ENCODE peak calls at places on chromosomes 2 and 18, in nine cellular contexts. One of them, this sample, is unnamed.

GRCh38 chr18:79987566-79987965 is 797 bp downstream of the TXNL4A start:
- DNase-seq in kidney epithelial cell: no peak
- DNase-seq in fibroblast of mammary gland: peak
- DNase-seq in foreskin fibroblast: no peak
- DNase-seq in AG04449: no peak
- DNase-seq in AG10803: peak
- DNase-seq in heart left ventricle: no peak
- DNase-seq in dorsolateral prefrontal cortex: no peak
- DNase-seq in Peyer's patch: no peak
- DNase-seq in this sample: peak

GRCh38 chr2:134287323-134287722 is 33.5 kb downstream of the MGAT5 start:
- DNase-seq in kidney epithelial cell: no peak
- DNase-seq in fibroblast of mammary gland: no peak
- DNase-seq in foreskin fibroblast: no peak
- DNase-seq in AG04449: no peak
- DNase-seq in AG10803: no peak
- DNase-seq in heart left ventricle: no peak
- DNase-seq in dorsolateral prefrontal cortex: no peak
- DNase-seq in Peyer's patch: no peak
- DNase-seq in this sample: no peak

GRCh38 chr2:207530160-207531023 is 630 bp downstream of the CREB1 start:
- DNase-seq in kidney epithelial cell: no peak
- DNase-seq in fibroblast of mammary gland: peak
- DNase-seq in foreskin fibroblast: no peak
- DNase-seq in AG04449: no peak
- DNase-seq in AG10803: peak
- DNase-seq in heart left ventricle: peak
- DNase-seq in dorsolateral prefrontal cortex: no peak
- DNase-seq in Peyer's patch: peak
- DNase-seq in this sample: peak

GRCh38 chr18:31278609-31279071 is 39.3 kb upstream of the DSG1 start:
- DNase-seq in kidney epithelial cell: no peak
- DNase-seq in fibroblast of mammary gland: no peak
- DNase-seq in foreskin fibroblast: no peak
- DNase-seq in AG04449: no peak
- DNase-seq in AG10803: no peak
- DNase-seq in heart left ventricle: no peak
- DNase-seq in dorsolateral prefrontal cortex: no peak
- DNase-seq in Peyer's patch: peak
- DNase-seq in this sample: no peak

GRCh38 chr2:15076668-15077067 is 444.2 kb downstream of the LRATD1 start:
- DNase-seq in kidney epithelial cell: no peak
- DNase-seq in fibroblast of mammary gland: no peak
- DNase-seq in foreskin fibroblast: no peak
- DNase-seq in AG04449: no peak
- DNase-seq in AG10803: no peak
- DNase-seq in heart left ventricle: no peak
- DNase-seq in dorsolateral prefrontal cortex: no peak
- DNase-seq in Peyer's patch: no peak
- DNase-seq in this sample: no peak

GRCh38 chr2:161556440-161556839 is 67.8 kb upstream of the SLC4A10 start:
- DNase-seq in kidney epithelial cell: no peak
- DNase-seq in fibroblast of mammary gland: peak
- DNase-seq in foreskin fibroblast: no peak
- DNase-seq in AG04449: no peak
- DNase-seq in AG10803: no peak
- DNase-seq in heart left ventricle: no peak
- DNase-seq in dorsolateral prefrontal cortex: no peak
- DNase-seq in Peyer's patch: no peak
- DNase-seq in this sample: peak

GRCh38 chr2:138439733-138440132 is 61.8 kb upstream of the SPOPL start:
- DNase-seq in kidney epithelial cell: no peak
- DNase-seq in fibroblast of mammary gland: no peak
- DNase-seq in foreskin fibroblast: no peak
- DNase-seq in AG04449: no peak
- DNase-seq in AG10803: no peak
- DNase-seq in heart left ventricle: no peak
- DNase-seq in dorsolateral prefrontal cortex: no peak
- DNase-seq in Peyer's patch: no peak
- DNase-seq in this sample: no peak

GRCh38 chr2:7392076-7392787 is 475.0 kb downstream of the RNF144A start:
- DNase-seq in kidney epithelial cell: no peak
- DNase-seq in fibroblast of mammary gland: peak
- DNase-seq in foreskin fibroblast: no peak
- DNase-seq in AG04449: no peak
- DNase-seq in AG10803: peak
- DNase-seq in heart left ventricle: no peak
- DNase-seq in dorsolateral prefrontal cortex: no peak
- DNase-seq in Peyer's patch: no peak
- DNase-seq in this sample: no peak

GRCh38 chr2:107380912-107381311 is 445.8 kb upstream of the RGPD4 start:
- DNase-seq in kidney epithelial cell: no peak
- DNase-seq in fibroblast of mammary gland: no peak
- DNase-seq in foreskin fibroblast: no peak
- DNase-seq in AG04449: no peak
- DNase-seq in AG10803: no peak
- DNase-seq in heart left ventricle: no peak
- DNase-seq in dorsolateral prefrontal cortex: no peak
- DNase-seq in Peyer's patch: no peak
- DNase-seq in this sample: no peak

GRCh38 chr18:13438507-13439056 is 220.0 kb downstream of the LDLRAD4 start:
- DNase-seq in kidney epithelial cell: no peak
- DNase-seq in fibroblast of mammary gland: no peak
- DNase-seq in foreskin fibroblast: no peak
- DNase-seq in AG04449: no peak
- DNase-seq in AG10803: no peak
- DNase-seq in heart left ventricle: no peak
- DNase-seq in dorsolateral prefrontal cortex: no peak
- DNase-seq in Peyer's patch: no peak
- DNase-seq in this sample: no peak
- TF ChIP-seq CTCF in kidney epithelial cell: no peak
- TF ChIP-seq CTCF in fibroblast of mammary gland: no peak
- TF ChIP-seq CTCF in foreskin fibroblast: no peak
- TF ChIP-seq CTCF in AG04449: no peak
- TF ChIP-seq CTCF in AG10803: no peak
- TF ChIP-seq CTCF in heart left ventricle: no peak
- TF ChIP-seq CTCF in dorsolateral prefrontal cortex: no peak
- TF ChIP-seq CTCF in Peyer's patch: no peak
- TF ChIP-seq CTCF in this sample: no peak

GRCh38 chr2:36356990-36357505 is 1.5 kb downstream of the CRIM1 start:
- DNase-seq in kidney epithelial cell: no peak
- DNase-seq in fibroblast of mammary gland: peak
- DNase-seq in foreskin fibroblast: no peak
- DNase-seq in AG04449: no peak
- DNase-seq in AG10803: no peak
- DNase-seq in heart left ventricle: peak
- DNase-seq in dorsolateral prefrontal cortex: no peak
- DNase-seq in Peyer's patch: peak
- DNase-seq in this sample: no peak
- H3K4me3 ChIP-seq in kidney epithelial cell: peak
- H3K4me3 ChIP-seq in fibroblast of mammary gland: peak
- H3K4me3 ChIP-seq in foreskin fibroblast: peak
- H3K4me3 ChIP-seq in AG04449: peak
- H3K4me3 ChIP-seq in AG10803: peak
- H3K4me3 ChIP-seq in heart left ventricle: peak
- H3K4me3 ChIP-seq in dorsolateral prefrontal cortex: peak
- H3K4me3 ChIP-seq in Peyer's patch: peak
- H3K4me3 ChIP-seq in this sample: peak

DNA sequence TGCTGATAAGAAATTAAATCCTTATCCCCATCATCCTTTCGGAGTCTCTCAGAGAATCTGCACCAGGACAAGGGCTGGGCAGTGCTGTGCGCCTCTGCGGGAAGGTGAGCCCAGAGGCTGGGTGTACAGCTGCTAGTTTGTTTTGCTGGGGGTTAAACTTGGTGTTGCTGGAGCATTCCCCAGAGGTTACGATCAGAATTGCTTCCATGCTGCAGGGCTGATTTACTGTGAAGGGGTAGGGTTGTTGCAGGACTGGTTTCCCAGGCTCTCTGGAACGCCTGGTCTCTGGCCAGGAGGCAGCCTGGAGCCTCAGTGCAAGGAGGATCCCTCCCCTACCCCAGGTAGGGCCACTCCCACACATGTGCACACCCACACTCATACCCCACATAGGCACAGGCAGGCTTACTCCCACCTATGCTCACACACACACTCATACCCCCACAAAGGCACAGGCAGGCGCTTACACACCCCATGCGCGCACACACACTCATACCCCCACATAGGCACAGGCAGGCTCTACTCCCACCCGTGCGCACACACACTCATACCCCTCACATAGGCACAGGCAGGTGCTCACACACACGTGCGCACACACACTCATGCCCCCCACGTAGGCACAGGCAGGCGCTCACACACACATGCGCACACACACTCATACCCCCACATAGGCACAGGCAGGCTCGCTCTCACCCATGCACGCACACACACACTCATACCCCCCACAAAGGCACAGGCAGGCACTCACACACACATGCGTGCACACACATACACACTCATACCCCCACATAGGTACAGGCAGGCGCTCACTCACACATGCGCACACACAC is 11.3 kb downstream of the CNNM4 start:
- DNase-seq in kidney epithelial cell: no peak
- DNase-seq in fibroblast of mammary gland: no peak
- DNase-seq in foreskin fibroblast: no peak
- DNase-seq in AG04449: no peak
- DNase-seq in AG10803: no peak
- DNase-seq in heart left ventricle: no peak
- DNase-seq in dorsolateral prefrontal cortex: no peak
- DNase-seq in Peyer's patch: no peak
- DNase-seq in this sample: no peak
- TF ChIP-seq CTCF in kidney epithelial cell: no peak
- TF ChIP-seq CTCF in fibroblast of mammary gland: no peak
- TF ChIP-seq CTCF in foreskin fibroblast: no peak
- TF ChIP-seq CTCF in AG04449: no peak
- TF ChIP-seq CTCF in AG10803: no peak
- TF ChIP-seq CTCF in heart left ventricle: no peak
- TF ChIP-seq CTCF in dorsolateral prefrontal cortex: no peak
- TF ChIP-seq CTCF in Peyer's patch: peak
- TF ChIP-seq CTCF in this sample: no peak

DNA sequence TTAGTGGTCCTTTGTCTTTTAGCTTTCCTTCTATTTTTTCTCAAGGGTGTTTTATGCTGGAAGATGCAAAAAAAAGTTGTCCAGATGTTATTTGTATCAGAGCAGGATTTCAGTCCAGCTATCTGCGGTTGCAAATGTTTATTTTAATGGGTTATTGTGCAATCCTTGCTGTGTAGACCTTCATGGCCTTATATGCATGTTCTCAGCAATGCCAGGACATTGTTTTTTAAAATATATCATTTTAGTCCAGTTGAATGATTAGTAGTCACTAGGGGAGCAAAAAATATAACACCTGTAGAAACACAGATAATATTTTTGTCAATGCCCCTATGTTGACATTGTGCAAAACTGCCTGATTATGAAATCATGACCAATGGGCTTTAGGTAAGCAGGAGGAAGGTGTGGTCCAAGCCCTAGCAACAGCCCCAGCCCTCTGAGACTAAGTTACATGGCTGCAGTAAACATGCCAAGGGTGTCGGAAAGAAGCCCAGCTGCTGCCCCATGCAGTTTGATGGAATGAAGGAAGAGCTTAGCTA is 638.2 kb upstream of the ZEB2 start:
- DNase-seq in kidney epithelial cell: peak
- DNase-seq in fibroblast of mammary gland: peak
- DNase-seq in foreskin fibroblast: peak
- DNase-seq in AG04449: peak
- DNase-seq in AG10803: peak
- DNase-seq in heart left ventricle: peak
- DNase-seq in dorsolateral prefrontal cortex: no peak
- DNase-seq in Peyer's patch: peak
- DNase-seq in this sample: peak
- H3K4me3 ChIP-seq in kidney epithelial cell: no peak
- H3K4me3 ChIP-seq in fibroblast of mammary gland: no peak
- H3K4me3 ChIP-seq in foreskin fibroblast: no peak
- H3K4me3 ChIP-seq in AG04449: no peak
- H3K4me3 ChIP-seq in AG10803: no peak
- H3K4me3 ChIP-seq in heart left ventricle: no peak
- H3K4me3 ChIP-seq in dorsolateral prefrontal cortex: no peak
- H3K4me3 ChIP-seq in Peyer's patch: no peak
- H3K4me3 ChIP-seq in this sample: no peak

GRCh38 chr18:63676927-63677326 is 15.2 kb upstream of the SERPINB3 start:
- DNase-seq in kidney epithelial cell: no peak
- DNase-seq in fibroblast of mammary gland: no peak
- DNase-seq in foreskin fibroblast: no peak
- DNase-seq in AG04449: no peak
- DNase-seq in AG10803: no peak
- DNase-seq in heart left ventricle: no peak
- DNase-seq in dorsolateral prefrontal cortex: no peak
- DNase-seq in Peyer's patch: no peak
- DNase-seq in this sample: no peak

GRCh38 chr18:63677490-63678225 is 16.0 kb upstream of the SERPINB3 start:
- DNase-seq in kidney epithelial cell: no peak
- DNase-seq in fibroblast of mammary gland: peak
- DNase-seq in foreskin fibroblast: no peak
- DNase-seq in AG04449: no peak
- DNase-seq in AG10803: peak
- DNase-seq in heart left ventricle: no peak
- DNase-seq in dorsolateral prefrontal cortex: no peak
- DNase-seq in Peyer's patch: no peak
- DNase-seq in this sample: peak

GRCh38 chr18:63679820-63680606 is 18.3 kb upstream of the SERPINB3 start:
- DNase-seq in kidney epithelial cell: no peak
- DNase-seq in fibroblast of mammary gland: peak
- DNase-seq in foreskin fibroblast: no peak
- DNase-seq in AG04449: no peak
- DNase-seq in AG10803: no peak
- DNase-seq in heart left ventricle: no peak
- DNase-seq in dorsolateral prefrontal cortex: no peak
- DNase-seq in Peyer's patch: no peak
- DNase-seq in this sample: no peak

GRCh38 chr18:63681449-63682381 is 20.0 kb upstream of the SERPINB3 start:
- DNase-seq in kidney epithelial cell: no peak
- DNase-seq in fibroblast of mammary gland: no peak
- DNase-seq in foreskin fibroblast: no peak
- DNase-seq in AG04449: no peak
- DNase-seq in AG10803: no peak
- DNase-seq in heart left ventricle: no peak
- DNase-seq in dorsolateral prefrontal cortex: no peak
- DNase-seq in Peyer's patch: no peak
- DNase-seq in this sample: no peak

GRCh38 chr18:63676526-63676925 is 14.8 kb upstream of the SERPINB3 start:
- DNase-seq in kidney epithelial cell: no peak
- DNase-seq in fibroblast of mammary gland: peak
- DNase-seq in foreskin fibroblast: no peak
- DNase-seq in AG04449: no peak
- DNase-seq in AG10803: no peak
- DNase-seq in heart left ventricle: no peak
- DNase-seq in dorsolateral prefrontal cortex: no peak
- DNase-seq in Peyer's patch: no peak
- DNase-seq in this sample: no peak
- TF ChIP-seq CTCF in kidney epithelial cell: peak
- TF ChIP-seq CTCF in fibroblast of mammary gland: peak
- TF ChIP-seq CTCF in foreskin fibroblast: peak
- TF ChIP-seq CTCF in AG04449: peak
- TF ChIP-seq CTCF in AG10803: peak
- TF ChIP-seq CTCF in heart left ventricle: no peak
- TF ChIP-seq CTCF in dorsolateral prefrontal cortex: no peak
- TF ChIP-seq CTCF in Peyer's patch: no peak
- TF ChIP-seq CTCF in this sample: peak

GRCh38 chr2:166090900-166091299 is 36.9 kb downstream of the SCN1A start:
- DNase-seq in kidney epithelial cell: no peak
- DNase-seq in fibroblast of mammary gland: peak
- DNase-seq in foreskin fibroblast: peak
- DNase-seq in AG04449: no peak
- DNase-seq in AG10803: peak
- DNase-seq in heart left ventricle: no peak
- DNase-seq in dorsolateral prefrontal cortex: no peak
- DNase-seq in Peyer's patch: no peak
- DNase-seq in this sample: no peak
- H3K4me3 ChIP-seq in kidney epithelial cell: no peak
- H3K4me3 ChIP-seq in fibroblast of mammary gland: no peak
- H3K4me3 ChIP-seq in foreskin fibroblast: no peak
- H3K4me3 ChIP-seq in AG04449: no peak
- H3K4me3 ChIP-seq in AG10803: no peak
- H3K4me3 ChIP-seq in heart left ventricle: peak
- H3K4me3 ChIP-seq in dorsolateral prefrontal cortex: no peak
- H3K4me3 ChIP-seq in Peyer's patch: no peak
- H3K4me3 ChIP-seq in this sample: no peak